ENCODE peak calls at places on chromosome 15, in eight cellular contexts. G is endodermal cell; P is psoas muscle; D is CD4-positive, alpha-beta T cell; H is IMR-90; O is Peyer's patch; B is testis; C is sigmoid colon. N is an unnamed sample. For H3K27me3, the result is how much of the 10 kb centered on the place peaks cover.

GRCh38 chr15:73965094-73965729 is 26.9 kb downstream of the STOML1 start:
- DNase-seq in H (no peak), C (peak), B (no peak), D (no peak), G (no peak), O (no peak), P (no peak), N (no peak)

GRCh38 chr15:39509941-39510845 is 70.7 kb upstream of the THBS1 start:
- DNase-seq in B (no peak), C (no peak), H (peak), G (no peak), D (no peak), P (peak), O (no peak), N (no peak)

GRCh38 chr15:43135351-43135750 is 2.0 kb downstream of the TMEM62 start:
- DNase-seq in B (no peak), H (no peak), O (no peak), G (no peak), D (no peak), C (no peak), P (no peak), N (no peak)

GRCh38 chr15:30956216-30956803 is 35.1 kb downstream of the MTMR10 start:
- DNase-seq in H (peak), G (no peak), C (no peak), B (no peak), O (no peak), D (no peak), P (no peak), N (no peak)

GRCh38 chr15:64809649-64810498 is 15.6 kb downstream of the PIF1 start:
- DNase-seq in B (peak), C (peak), O (peak), D (peak), G (peak), P (peak), H (peak), N (peak)

GRCh38 chr15:35484231-35484945 is 61.6 kb downstream of the DPH6 start:
- DNase-seq in H (no peak), G (no peak), P (no peak), B (no peak), O (no peak), C (no peak), D (no peak), N (no peak)

GRCh38 chr15:70923311-70924080 is 30.9 kb downstream of the LRRC49 start:
- DNase-seq in O (no peak), D (no peak), G (no peak), H (peak), B (no peak), P (no peak), C (no peak), N (no peak)

GRCh38 chr15:71443538-71443937 is 328.3 kb downstream of the THSD4 start:
- DNase-seq in B (peak), P (peak), O (peak), C (no peak), G (peak), D (peak), H (peak), N (peak)

GRCh38 chr15:48634934-48635333 is 10.6 kb downstream of the FBN1 start:
- DNase-seq in G (no peak), D (no peak), B (no peak), O (no peak), P (no peak), H (peak), C (no peak), N (no peak)

GRCh38 chr15:51702710-51703109 is 21.4 kb downstream of the SCG3 start:
- DNase-seq in H (no peak), G (no peak), P (no peak), D (no peak), B (no peak), O (no peak), C (no peak), N (no peak)

GRCh38 chr15:51692154-51692553 is 10.9 kb downstream of the SCG3 start:
- DNase-seq in C (no peak), H (no peak), D (no peak), G (no peak), B (no peak), P (no peak), O (no peak), N (no peak)

GRCh38 chr15:51696566-51696965 is 15.3 kb downstream of the SCG3 start:
- DNase-seq in G (no peak), O (no peak), B (no peak), C (no peak), D (no peak), P (no peak), H (no peak), N (no peak)

GRCh38 chr15:51699373-51699772 is 18.1 kb downstream of the SCG3 start:
- DNase-seq in G (no peak), H (no peak), B (no peak), C (no peak), O (no peak), P (no peak), D (no peak), N (no peak)

GRCh38 chr15:51697150-51697549 is 15.8 kb downstream of the SCG3 start:
- DNase-seq in H (no peak), B (no peak), P (no peak), C (no peak), G (no peak), O (no peak), D (no peak), N (no peak)
- H3K27me3 ChIP-seq in H (under half), B (under half), P (under half), C (under half), G (under half), O (under half), D (under half), N (under half)

DNA sequence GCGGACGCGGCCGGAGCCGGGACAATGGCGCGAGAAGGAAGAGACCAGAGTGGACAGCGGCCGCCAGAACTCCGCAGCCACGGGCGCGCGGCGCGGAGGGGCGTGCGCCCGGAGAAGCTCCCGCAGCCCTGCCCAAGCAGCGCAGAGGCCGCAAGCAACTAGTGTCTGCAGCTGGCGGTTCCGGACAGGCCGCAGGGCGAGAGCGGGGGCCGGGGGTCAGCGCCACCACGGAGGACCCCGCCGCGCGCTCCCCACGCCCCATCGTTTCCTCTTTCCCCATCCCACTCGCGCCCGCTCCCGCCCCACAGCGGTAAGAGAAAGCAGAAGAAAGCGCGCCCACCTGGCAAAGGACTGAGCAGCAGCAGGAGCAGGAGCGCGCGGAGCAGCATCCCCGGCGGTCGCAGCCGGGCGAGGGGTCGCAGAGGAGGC is 440 bp downstream of the PRTG start:
- DNase-seq in C (peak), H (peak), O (no peak), B (peak), G (no peak), P (no peak), D (no peak), N (peak)
- H3K27me3 ChIP-seq in C (half or more), H (under half), O (under half), B (under half), G (half or more), P (under half), D (half or more), N (under half)

GRCh38 chr15:85872125-85872524 is 77.4 kb upstream of the KLHL25 start:
- DNase-seq in O (no peak), D (no peak), G (no peak), C (no peak), B (no peak), H (no peak), P (no peak), N (no peak)
- H3K27me3 ChIP-seq in O (under half), D (under half), G (under half), C (under half), B (under half), H (under half), P (under half), N (under half)

GRCh38 chr15:66124626-66125025 is 128.9 kb downstream of the MEGF11 start:
- DNase-seq in O (no peak), C (no peak), P (no peak), G (no peak), B (no peak), D (no peak), H (no peak), N (no peak)
- H3K27me3 ChIP-seq in O (under half), C (under half), P (under half), G (under half), B (under half), D (under half), H (half or more), N (under half)

DNA sequence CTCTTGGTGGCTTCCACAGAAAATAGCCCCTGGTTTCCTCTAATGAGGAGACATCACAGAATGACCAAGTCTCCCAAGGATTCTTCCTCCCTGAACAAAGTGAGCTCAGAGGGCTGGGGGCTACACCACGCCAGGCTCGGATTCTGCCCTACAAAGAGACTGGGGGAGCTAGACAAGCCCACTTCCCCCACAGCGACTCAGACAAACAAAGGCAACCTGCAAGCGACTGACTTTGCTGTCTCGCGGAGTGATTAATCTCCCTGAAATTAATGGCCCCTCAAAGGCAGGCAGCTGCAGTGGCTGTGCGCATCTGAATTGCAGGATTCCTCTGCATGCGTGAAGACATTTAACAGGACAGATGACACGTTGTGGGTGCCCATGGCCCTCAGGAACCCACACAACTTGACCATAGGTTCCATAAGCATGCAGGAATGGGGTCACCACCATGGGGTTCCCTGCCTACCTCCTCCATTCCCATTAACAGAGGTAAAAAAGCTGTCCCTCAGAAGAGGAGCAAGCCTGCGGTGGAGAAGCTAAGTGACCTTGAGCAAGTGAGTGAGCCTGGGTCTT is 18.4 kb downstream of the CTXND1 start:
- DNase-seq in H (no peak), B (no peak), D (no peak), P (no peak), O (no peak), C (no peak), G (no peak), N (no peak)
- H3K27me3 ChIP-seq in H (under half), B (under half), D (under half), P (under half), O (under half), C (under half), G (under half), N (under half)

GRCh38 chr15:63502843-63503738 is 1.3 kb upstream of the USP3 start:
- DNase-seq in D (peak), O (peak), C (peak), B (peak), G (peak), H (peak), P (peak), N (peak)

GRCh38 chr15:63504979-63505841 is 817 bp downstream of the USP3 start:
- DNase-seq in C (peak), B (peak), P (peak), H (peak), G (peak), D (peak), O (peak), N (peak)

GRCh38 chr15:63502137-63502801 is 2.1 kb upstream of the USP3 start:
- DNase-seq in G (no peak), C (no peak), P (peak), O (no peak), H (peak), B (no peak), D (no peak), N (no peak)

GRCh38 chr15:63504247-63504978 is at the start of gene USP3:
- DNase-seq in O (peak), C (peak), H (peak), P (peak), D (peak), B (peak), G (peak), N (peak)

DNA sequence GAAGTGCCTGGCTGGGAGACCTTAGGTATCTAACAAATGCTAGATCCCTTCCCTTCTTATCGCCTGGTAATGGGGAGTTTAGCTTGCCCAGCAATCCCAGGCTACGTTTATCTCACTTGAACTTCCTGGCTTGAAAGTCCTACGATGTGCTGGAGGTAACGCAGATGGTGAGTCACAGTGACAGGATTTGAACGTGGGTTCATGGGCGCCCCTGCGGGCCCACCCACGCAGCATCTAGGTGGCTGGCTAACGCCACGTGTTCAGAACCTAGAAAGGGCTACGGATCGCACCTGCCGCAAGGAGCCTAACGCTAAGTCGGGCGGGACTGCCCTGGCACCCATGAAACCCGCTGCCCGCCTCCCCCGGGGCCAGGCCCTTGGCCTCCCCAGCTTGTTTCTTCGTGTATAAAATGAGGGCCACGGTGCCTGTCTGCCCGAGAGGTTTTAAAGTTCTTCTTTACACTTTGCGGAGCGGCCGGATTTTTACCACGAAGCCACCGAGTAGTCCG is 600 bp upstream of the USP3 start:
- DNase-seq in B (peak), D (peak), H (peak), C (peak), P (peak), G (peak), O (peak), N (peak)
- H3K27me3 ChIP-seq in B (under half), D (under half), H (under half), C (under half), P (under half), G (under half), O (under half), N (under half)

GRCh38 chr15:47184003-47184404 is 533.3 kb upstream of the SEMA6D start:
- DNase-seq in B (peak), G (no peak), D (no peak), P (peak), H (no peak), C (no peak), O (no peak), N (peak)

GRCh38 chr15:47186071-47186470 is 531.2 kb upstream of the SEMA6D start:
- DNase-seq in O (no peak), D (no peak), P (no peak), G (no peak), B (no peak), C (no peak), H (no peak), N (no peak)

GRCh38 chr15:47184405-47185221 is 532.7 kb upstream of the SEMA6D start:
- DNase-seq in C (peak), P (no peak), B (peak), H (peak), O (no peak), G (peak), D (no peak), N (peak)

GRCh38 chr15:47182818-47183217 is 534.5 kb upstream of the SEMA6D start:
- DNase-seq in O (no peak), C (no peak), B (no peak), P (no peak), D (no peak), H (no peak), G (no peak), N (no peak)

GRCh38 chr15:47185222-47185800 is 532.0 kb upstream of the SEMA6D start:
- DNase-seq in C (no peak), O (no peak), D (no peak), H (peak), P (no peak), G (no peak), B (no peak), N (no peak)
- H3K27me3 ChIP-seq in C (under half), O (under half), D (under half), H (under half), P (under half), G (under half), B (under half), N (under half)

GRCh38 chr15:76327191-76328105 is 9.1 kb upstream of the ISL2 start:
- DNase-seq in B (no peak), P (no peak), O (no peak), H (peak), G (no peak), C (no peak), D (no peak), N (no peak)
- H3K27me3 ChIP-seq in B (under half), P (under half), O (under half), H (under half), G (under half), C (under half), D (under half), N (under half)

DNA sequence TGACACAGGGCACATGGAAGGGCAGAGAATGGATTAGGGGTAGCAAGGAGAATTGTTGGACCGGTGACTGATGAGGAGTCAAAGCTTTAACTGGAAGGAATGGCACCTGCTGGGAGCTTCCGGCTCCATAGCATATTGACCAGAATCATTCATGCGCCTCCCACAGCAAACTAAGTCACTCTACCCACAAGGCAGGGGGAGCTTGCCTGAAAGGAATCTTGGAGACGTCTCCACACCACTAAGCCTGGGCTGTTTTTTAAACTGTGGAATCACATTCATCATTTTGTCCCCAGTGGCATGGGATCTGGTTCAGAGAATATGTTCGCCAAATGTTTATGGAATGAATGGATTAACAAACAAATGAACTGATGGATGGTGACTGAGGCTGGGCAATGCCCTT is 57.0 kb upstream of the ITGA11 start:
- DNase-seq in G (no peak), C (no peak), B (no peak), P (no peak), H (no peak), O (no peak), D (no peak), N (no peak)
- H3K27me3 ChIP-seq in G (under half), C (under half), B (under half), P (under half), H (under half), O (under half), D (under half), N (under half)

GRCh38 chr15:79436037-79436780 is 4.1 kb downstream of the MINAR1 start:
- DNase-seq in P (no peak), O (no peak), C (no peak), B (no peak), H (peak), G (no peak), D (no peak), N (no peak)
- H3K27me3 ChIP-seq in P (under half), O (under half), C (under half), B (under half), H (under half), G (half or more), D (under half), N (under half)